ENCODE peak calls at places on chromosomes 16 and 17, in eight cellular contexts. D, K, Q, B, E, R, X and V are unnamed samples.

GRCh38 chr17:50871369-50871768 is 5.2 kb upstream of the TOB1 start:
- DNase-seq in X (no peak), E (no peak), B (no peak), R (no peak), K (no peak), D (no peak), Q (no peak), V (no peak)

GRCh38 chr16:88938933-88939813 is 37.8 kb downstream of the CBFA2T3 start:
- DNase-seq in K (no peak), R (no peak), D (no peak), X (no peak), Q (no peak), B (no peak), E (no peak), V (no peak)

GRCh38 chr16:77043076-77043475 is 147.9 kb upstream of the MON1B start:
- DNase-seq in D (no peak), B (no peak), R (peak; percentile 5), K (no peak), Q (no peak), E (no peak), X (no peak), V (peak; percentile 46)

GRCh38 chr16:10577305-10578202 is 2.8 kb downstream of the EMP2 start:
- DNase-seq in D (no peak), Q (no peak), K (no peak), E (no peak), B (no peak), X (no peak), R (no peak), V (peak; percentile 36)

GRCh38 chr17:9256944-9257629 is 235.8 kb downstream of the NTN1 start:
- DNase-seq in B (peak; percentile 52), E (no peak), D (no peak), R (no peak), X (no peak), Q (no peak), K (no peak), V (no peak)

GRCh38 chr17:83198366-83199341 is 119.2 kb downstream of the METRNL start:
- DNase-seq in K (no peak), Q (no peak), E (no peak), B (no peak), D (no peak), R (no peak), X (no peak), V (no peak)

GRCh38 chr16:17026600-17027242 is 444.0 kb downstream of the XYLT1 start:
- DNase-seq in D (no peak), B (no peak), X (no peak), E (no peak), R (no peak), K (no peak), Q (no peak), V (no peak)

GRCh38 chr17:82320956-82321927 is 3.8 kb upstream of the CD7 start:
- DNase-seq in R (no peak), K (no peak), D (no peak), E (no peak), B (no peak), X (no peak), Q (no peak), V (peak; percentile 32)

GRCh38 chr17:32870969-32871368 is 6.0 kb downstream of the MYO1D start:
- DNase-seq in X (no peak), R (peak; percentile 57), D (peak; percentile 72), Q (no peak), K (no peak), E (no peak), B (no peak), V (peak; percentile 10)

GRCh38 chr17:27625856-27626255 is 5.1 kb upstream of the LGALS9 start:
- DNase-seq in Q (no peak), D (no peak), K (no peak), R (no peak), B (no peak), E (no peak), X (no peak), V (no peak)

GRCh38 chr16:50683689-50684374 is 2.7 kb upstream of the SNX20 start:
- DNase-seq in X (no peak), B (no peak), R (no peak), E (no peak), Q (no peak), D (no peak), K (no peak), V (no peak)

GRCh38 chr17:64092952-64093451 is 36.9 kb downstream of the ERN1 start:
- DNase-seq in K (no peak), B (no peak), D (no peak), Q (no peak), X (no peak), R (no peak), E (no peak), V (no peak)

GRCh38 chr16:19140392-19140791 is 26.6 kb downstream of the ITPRIPL2 start:
- DNase-seq in E (no peak), K (no peak), D (no peak), B (no peak), Q (no peak), X (no peak), R (no peak), V (no peak)

GRCh38 chr16:841455-842060 is 41.0 kb upstream of the GNG13 start:
- DNase-seq in K (no peak), E (no peak), X (no peak), Q (no peak), R (no peak), B (no peak), D (no peak), V (no peak)

GRCh38 chr16:49698931-49699715 is 156.8 kb downstream of the ZNF423 start:
- DNase-seq in K (no peak), B (no peak), R (peak; percentile 46), Q (no peak), E (no peak), D (no peak), X (no peak), V (peak; percentile 76)

GRCh38 chr16:89922884-89923639 is at the start of gene TUBB3:
- DNase-seq in R (peak; percentile 72), Q (no peak), K (no peak), D (peak; percentile 85), E (peak; percentile 46), B (no peak), X (no peak), V (peak; percentile 90)

GRCh38 chr16:83392743-83393142 is 415.0 kb upstream of the HSBP1 start:
- DNase-seq in Q (no peak), X (no peak), K (no peak), D (peak; percentile 39), R (no peak), B (no peak), E (no peak), V (no peak)

GRCh38 chr16:85441189-85441889 is 171.8 kb upstream of the GSE1 start:
- DNase-seq in Q (no peak), X (no peak), E (no peak), R (no peak), D (no peak), B (no peak), K (no peak), V (no peak)

GRCh38 chr17:72977768-72978417 is 114.6 kb downstream of the SLC39A11 start:
- DNase-seq in K (no peak), B (no peak), E (no peak), Q (no peak), D (peak; percentile 54), R (peak; percentile 54), X (no peak), V (peak; percentile 43)

GRCh38 chr17:10775058-10775457 is 28.8 kb downstream of the TMEM238L start:
- DNase-seq in D (no peak), Q (no peak), E (no peak), R (no peak), B (no peak), K (no peak), X (no peak), V (no peak)

GRCh38 chr17:39663688-39664580 is 1.2 kb upstream of the TCAP start:
- DNase-seq in B (no peak), K (no peak), R (no peak), D (no peak), E (no peak), X (no peak), Q (no peak), V (no peak)

GRCh38 chr17:20187049-20187448 is 177.9 kb downstream of the SPECC1 start:
- DNase-seq in R (no peak), X (no peak), B (no peak), E (no peak), D (peak; percentile 34), K (no peak), Q (no peak), V (peak; percentile 39)

GRCh38 chr17:63571632-63572310 is 21.5 kb downstream of the DCAF7 start:
- DNase-seq in R (peak; percentile 61), Q (no peak), E (no peak), D (peak; percentile 87), B (peak; percentile 60), X (no peak), K (no peak), V (peak; percentile 78)

GRCh38 chr16:66926171-66926570 is 836 bp upstream of the RRAD start:
- DNase-seq in Q (no peak), E (no peak), B (no peak), K (no peak), R (no peak), D (peak; percentile 21), X (no peak), V (no peak)

GRCh38 chr16:54253118-54253517 is 33.5 kb downstream of the IRX3 start:
- DNase-seq in R (no peak), B (no peak), K (no peak), E (no peak), X (no peak), D (no peak), Q (no peak), V (no peak)